ENCODE peak calls at places on chromosome 1, in four cellular contexts. V is RWPE2, U is HCT116, D is ovary. Z is an unnamed sample.

GRCh38 chr1:24190970-24191570 is 4.0 kb upstream of the IFNLR1 start:
- DNase-seq in V (no peak), D (no peak), U (no peak), Z (no peak)

GRCh38 chr1:201565024-201565730 is 26.2 kb downstream of the NAV1 start:
- DNase-seq in V (no peak), U (no peak), D (no peak), Z (peak; percentile 36)

GRCh38 chr1:151547119-151547899 is 7.2 kb downstream of the TUFT1 start:
- DNase-seq in U (peak; percentile 35), D (peak; percentile 66), V (peak; percentile 96), Z (peak; percentile 41)

GRCh38 chr1:8003431-8004112 is 22.5 kb downstream of the ERRFI1 start:
- DNase-seq in D (no peak), U (no peak), V (no peak), Z (no peak)

GRCh38 chr1:218394989-218395388 is 49.9 kb downstream of the TGFB2 start:
- DNase-seq in D (no peak), U (no peak), V (no peak), Z (no peak)

GRCh38 chr1:6631058-6631457 is 6.4 kb downstream of the THAP3 start:
- DNase-seq in V (no peak), U (no peak), D (no peak), Z (no peak)

GRCh38 chr1:100036718-100037664 is 67.2 kb downstream of the SLC35A3 start:
- DNase-seq in V (no peak), U (no peak), D (no peak), Z (no peak)

GRCh38 chr1:155166373-155167165 is 6.5 kb downstream of the KRTCAP2 start:
- DNase-seq in U (no peak), V (no peak), D (peak; percentile 67), Z (peak; percentile 81)

GRCh38 chr1:185352067-185352466 is 35.0 kb upstream of the IVNS1ABP start:
- DNase-seq in D (no peak), V (no peak), U (no peak), Z (no peak)

GRCh38 chr1:39458991-39459390 is 32.4 kb upstream of the BMP8A start:
- DNase-seq in D (no peak), U (no peak), V (no peak), Z (no peak)

GRCh38 chr1:247296599-247297180 is 35.0 kb downstream of the ZNF496 start:
- DNase-seq in U (no peak), V (no peak), D (no peak), Z (no peak)

GRCh38 chr1:228082260-228082974 is at the start of gene ARF1:
- DNase-seq in V (no peak), U (peak; percentile 80), D (peak; percentile 97), Z (peak; percentile 92)

GRCh38 chr1:29159773-29160172 is 21.9 kb downstream of the SRSF4 start:
- DNase-seq in U (no peak), V (no peak), D (no peak), Z (no peak)

GRCh38 chr1:21517660-21518480 is 8.6 kb downstream of the ALPL start:
- DNase-seq in D (no peak), U (no peak), V (no peak), Z (no peak)

GRCh38 chr1:75123756-75124155 is 10.4 kb upstream of the LHX8 start:
- DNase-seq in V (no peak), D (no peak), U (no peak), Z (no peak)

GRCh38 chr1:203640723-203641523 is 14.3 kb downstream of the ATP2B4 start:
- DNase-seq in U (no peak), V (no peak), D (no peak), Z (no peak)

GRCh38 chr1:1892763-1893120 is 1.9 kb upstream of the GNB1 start:
- DNase-seq in D (no peak), V (no peak), U (no peak), Z (no peak)

GRCh38 chr1:221074325-221074724 is 195.1 kb downstream of the HLX start:
- DNase-seq in D (no peak), U (no peak), V (no peak), Z (no peak)

GRCh38 chr1:153400244-153400643 is 9.4 kb upstream of the S100A8 start:
- DNase-seq in V (no peak), U (no peak), D (no peak), Z (no peak)

GRCh38 chr1:9305216-9305615 is 12.5 kb downstream of the SPSB1 start:
- DNase-seq in V (no peak), D (no peak), U (no peak), Z (no peak)

GRCh38 chr1:239719642-239720258 is 333.4 kb downstream of the CHRM3 start:
- DNase-seq in U (no peak), V (no peak), D (no peak), Z (no peak)

GRCh38 chr1:37995773-37996379 is 6.1 kb upstream of the SF3A3 start:
- DNase-seq in D (peak; percentile 95), U (no peak), V (no peak), Z (peak; percentile 86)

GRCh38 chr1:33902486-33903209 is 38.8 kb downstream of the HMGB4 start:
- DNase-seq in U (no peak), V (no peak), D (no peak), Z (no peak)

GRCh38 chr1:46480959-46481646 is 8.5 kb upstream of the DMBX1 start:
- DNase-seq in V (peak; percentile 29), D (peak; percentile 57), U (no peak), Z (no peak)

GRCh38 chr1:2322065-2322571 is 69.2 kb downstream of the MORN1 start:
- DNase-seq in D (peak; percentile 91), V (no peak), U (no peak), Z (peak; percentile 75)

GRCh38 chr1:226875641-226876295 is 5.4 kb downstream of the PSEN2 start:
- DNase-seq in U (peak; percentile 48), V (no peak), D (no peak), Z (no peak)

GRCh38 chr1:156706647-156707008 is 1.2 kb upstream of the CRABP2 start:
- DNase-seq in U (no peak), V (no peak), D (peak; percentile 85), Z (peak; percentile 74)

DNA sequence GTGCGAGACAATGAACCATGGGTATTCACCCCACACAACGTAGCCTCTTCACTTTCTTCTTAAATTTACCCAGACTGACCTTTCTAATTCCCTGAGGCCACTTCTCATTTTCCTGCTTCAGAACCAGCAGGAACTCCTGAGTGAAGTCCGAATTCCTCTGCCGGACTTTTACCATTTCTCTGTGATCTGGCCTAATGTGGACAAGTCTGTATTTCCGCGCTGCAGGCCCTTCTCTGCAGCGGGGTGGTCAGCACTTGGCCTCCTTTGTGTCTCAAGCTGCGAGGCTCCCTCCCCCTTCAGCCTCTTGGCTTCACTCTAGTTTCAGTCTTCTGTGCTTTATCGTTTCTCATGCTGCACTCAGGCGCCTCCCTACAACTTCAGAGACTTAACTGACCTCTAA is 9.4 kb upstream of the CTBS start:
- DNase-seq in D (no peak), V (no peak), U (no peak), Z (no peak)
- H3K4me3 ChIP-seq in D (no peak overlapping the region), V (no peak overlapping the region), U (no peak overlapping the region), Z (no peak overlapping the region)

DNA sequence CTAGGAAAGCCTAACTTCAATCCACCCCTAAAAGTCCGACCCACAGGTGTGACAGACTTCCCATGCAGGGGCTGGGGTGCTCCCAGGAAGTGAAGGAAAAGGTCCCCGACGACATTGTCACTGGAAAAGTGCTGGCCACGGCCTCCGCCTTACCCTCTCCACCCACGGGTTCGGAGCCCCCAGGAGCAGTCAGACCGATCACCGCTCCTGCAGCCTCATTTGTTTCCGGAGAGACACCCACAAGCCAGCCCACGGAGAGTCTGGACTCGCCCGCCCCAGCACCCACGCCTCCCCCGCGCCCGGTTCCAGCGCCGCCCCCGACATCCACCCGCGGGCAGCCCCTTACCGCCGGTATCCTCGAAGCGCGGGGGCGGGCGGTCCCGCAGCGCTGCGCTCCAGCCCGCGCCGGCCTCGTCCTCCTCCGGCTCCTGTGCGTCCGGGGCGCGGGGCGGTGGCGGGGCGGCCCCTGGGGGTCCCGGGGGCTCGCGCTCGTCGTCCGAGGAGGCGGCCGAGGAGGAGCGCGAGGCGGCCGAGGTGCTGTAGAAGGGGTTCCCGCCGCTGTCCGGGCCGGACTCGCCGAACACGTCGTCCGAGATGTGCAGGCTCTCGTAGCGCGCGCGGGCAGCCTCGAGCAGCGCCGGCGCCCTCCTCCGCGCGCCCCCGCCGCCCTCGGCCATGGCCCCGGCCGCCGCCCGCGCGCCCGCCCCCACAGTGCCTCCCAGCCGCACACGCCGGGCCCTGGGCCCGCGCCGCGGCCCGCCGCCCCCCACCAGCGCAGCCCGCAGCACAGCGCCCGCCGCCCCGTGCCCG is 675 bp downstream of the PGBD5 start:
- DNase-seq in V (no peak), D (peak; percentile 42), U (no peak), Z (no peak)
- H3K4me3 ChIP-seq in V (peak overlapping the region; percentile 41), D (no peak overlapping the region), U (no peak overlapping the region), Z (peak overlapping the region; percentile 70)

GRCh38 chr1:32181563-32181962 is 2.1 kb downstream of the TXLNA start:
- DNase-seq in D (no peak), V (no peak), U (no peak), Z (no peak)
- H3K4me3 ChIP-seq in D (no peak overlapping the region), V (no peak overlapping the region), U (no peak overlapping the region), Z (peak overlapping the region; percentile 73)

GRCh38 chr1:3771108-3772026 is 1.2 kb upstream of the SMIM1 start:
- DNase-seq in V (no peak), D (peak; percentile 75), U (no peak), Z (no peak)
- H3K4me3 ChIP-seq in V (peak overlapping the region; percentile 53), D (peak overlapping the region; percentile 64), U (peak overlapping the region; percentile 60), Z (peak overlapping the region; percentile 74)

GRCh38 chr1:112723511-112723839 is 8.3 kb upstream of the PPM1J start:
- DNase-seq in U (no peak), V (no peak), D (no peak), Z (no peak)

GRCh38 chr1:112721966-112722524 is 6.9 kb upstream of the PPM1J start:
- DNase-seq in U (no peak), V (no peak), D (no peak), Z (no peak)

GRCh38 chr1:112718691-112719418 is 3.7 kb upstream of the PPM1J start:
- DNase-seq in D (peak; percentile 89), U (no peak), V (no peak), Z (peak; percentile 75)

GRCh38 chr1:112719706-112720105 is 4.6 kb upstream of the PPM1J start:
- DNase-seq in D (no peak), V (no peak), U (no peak), Z (no peak)

DNA sequence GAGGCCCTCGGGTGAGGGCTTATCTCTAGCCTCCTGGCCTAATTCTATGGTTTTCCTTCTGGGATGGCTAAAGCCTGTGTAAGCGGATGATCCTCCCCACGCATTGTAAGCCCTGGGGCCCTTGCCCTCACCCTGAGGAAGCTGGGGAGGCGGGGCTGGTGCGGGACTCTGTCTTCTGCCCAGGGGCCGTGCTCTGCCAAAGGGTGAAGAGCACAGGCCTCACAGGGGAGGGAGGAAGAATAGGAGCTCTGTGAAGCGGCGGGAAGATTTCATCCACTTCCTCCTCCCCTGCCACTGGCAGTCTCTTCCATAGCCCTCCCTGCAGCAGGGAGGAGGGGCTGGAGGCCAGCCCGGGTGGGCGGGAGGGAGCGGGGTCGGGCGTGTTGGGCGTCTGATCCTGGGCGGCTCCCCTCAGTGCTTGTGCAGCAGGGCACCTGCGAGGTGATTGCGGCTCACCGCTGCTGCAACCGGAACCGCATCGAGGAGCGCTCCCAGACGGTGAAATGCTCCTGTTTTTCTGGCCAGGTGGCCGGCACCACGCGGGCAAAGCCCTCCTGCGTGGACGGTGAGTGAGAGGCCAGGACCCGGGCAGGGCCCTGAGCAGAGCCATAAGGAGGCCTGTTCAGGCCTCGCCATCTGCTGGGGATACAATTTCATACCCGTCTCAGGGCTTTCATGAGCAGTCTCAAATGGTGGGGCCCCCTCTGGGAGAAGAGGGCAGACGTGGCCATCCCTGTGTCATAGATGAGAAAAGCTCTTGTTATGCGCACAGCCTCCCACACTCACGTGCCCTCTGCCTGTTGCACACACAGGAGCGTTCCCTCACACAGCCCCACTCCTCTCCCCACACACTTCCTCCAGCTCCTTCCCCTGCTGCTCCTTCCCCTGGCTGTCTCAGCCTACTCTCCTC is 7.7 kb upstream of the PPM1J start:
- DNase-seq in U (no peak), V (no peak), D (peak; percentile 65), Z (no peak)
- H3K4me3 ChIP-seq in U (no peak overlapping the region), V (no peak overlapping the region), D (peak overlapping the region; percentile 7), Z (peak overlapping the region; percentile 49)